ENCODE peak calls at places on chromosomes 2 and 18, in ten cellular contexts. S is stimulated activated CD4-positive, alpha-beta T cell treated with anti-CD3 and anti-CD28 coated beads, Interleukin-12 subunit alpha, Interleukin-12 subunit beta, amount 100 ng/mL, for 48 hours; V is stimulated activated CD8-positive, alpha-beta memory T cell treated with anti-CD3 and anti-CD28 coated beads, Interleukin-4, amount 100 ng/mL, for 1 hour; P is breast epithelium; M is A172; T is central memory CD4-positive, alpha-beta T cell; C is T follicular helper cell; W is smooth muscle cell of the brain vasculature; I is tibial nerve; O is left cardiac atrium. Q is an unnamed sample.

GRCh38 chr18:8260847-8261246 is 348.4 kb upstream of the RAB12 start:
- DNase-seq in W (no peak), V (no peak), O (no peak), P (no peak), T (no peak), C (no peak), M (no peak), S (no peak), I (no peak), Q (no peak)

GRCh38 chr2:39289609-39290008 is 45.8 kb upstream of the CDKL4 start:
- DNase-seq in V (no peak), P (no peak), S (no peak), M (no peak), T (no peak), W (no peak), O (no peak), I (no peak), C (no peak), Q (no peak)

GRCh38 chr18:67359868-67360838 is 156.4 kb downstream of the DSEL start:
- DNase-seq in T (no peak), M (peak), V (no peak), O (peak), P (peak), C (no peak), W (peak), I (peak), S (peak), Q (no peak)

GRCh38 chr2:15313657-15314056 is 247.5 kb downstream of the NBAS start:
- DNase-seq in P (no peak), S (no peak), T (no peak), W (no peak), O (no peak), I (no peak), V (no peak), C (no peak), M (peak), Q (no peak)

GRCh38 chr2:225379861-225380260 is 19.6 kb upstream of the NYAP2 start:
- DNase-seq in O (no peak), I (no peak), T (no peak), S (no peak), M (no peak), C (no peak), W (no peak), V (no peak), P (no peak), Q (no peak)

GRCh38 chr2:150531626-150532419 is 44.4 kb upstream of the RND3 start:
- DNase-seq in S (no peak), P (no peak), O (no peak), T (no peak), C (no peak), V (no peak), I (no peak), W (no peak), M (peak), Q (no peak)

GRCh38 chr2:120397362-120397811 is 51.5 kb downstream of the INHBB start:
- DNase-seq in I (no peak), P (no peak), M (peak), S (no peak), O (no peak), V (no peak), W (no peak), C (no peak), T (no peak), Q (peak)

GRCh38 chr18:11324956-11325873 is 175.8 kb upstream of the PIEZO2 start:
- DNase-seq in C (no peak), O (no peak), M (peak), W (no peak), I (no peak), V (no peak), S (no peak), P (no peak), T (no peak), Q (no peak)

GRCh38 chr2:62793213-62793612 is 87.7 kb downstream of the EHBP1 start:
- DNase-seq in C (no peak), P (no peak), W (no peak), S (no peak), V (no peak), O (no peak), I (no peak), T (no peak), M (no peak), Q (no peak)

GRCh38 chr18:1191341-1191740 is 286.7 kb downstream of the ADCYAP1 start:
- DNase-seq in T (no peak), W (no peak), P (no peak), O (no peak), S (no peak), C (no peak), M (no peak), V (no peak), I (no peak), Q (no peak)

GRCh38 chr2:14642499-14642898 is 10.0 kb downstream of the LRATD1 start:
- DNase-seq in T (no peak), V (no peak), M (no peak), I (no peak), P (no peak), C (no peak), O (no peak), W (no peak), S (no peak), Q (no peak)

GRCh38 chr2:176103634-176104337 is 3.3 kb upstream of the HOXD11 start:
- DNase-seq in M (no peak), P (no peak), C (no peak), O (no peak), W (no peak), S (no peak), V (no peak), T (no peak), I (no peak), Q (peak)

GRCh38 chr2:25817630-25818029 is 60.7 kb downstream of the ASXL2 start:
- DNase-seq in V (no peak), S (no peak), W (no peak), C (no peak), M (no peak), I (no peak), O (no peak), T (no peak), P (no peak), Q (no peak)

GRCh38 chr2:162890690-162891311 is 52.2 kb upstream of the KCNH7 start:
- DNase-seq in I (no peak), M (peak), O (no peak), P (no peak), W (peak), S (peak), T (no peak), V (no peak), C (no peak), Q (no peak)

GRCh38 chr2:233329489-233330135 is 22.0 kb downstream of the SAG start:
- DNase-seq in M (peak), W (no peak), T (no peak), O (no peak), V (no peak), S (no peak), P (no peak), C (no peak), I (no peak), Q (no peak)

GRCh38 chr18:75384144-75384543 is 43.4 kb downstream of the SMIM21 start:
- DNase-seq in S (no peak), O (no peak), P (no peak), M (no peak), C (no peak), I (no peak), W (no peak), V (no peak), T (no peak), Q (no peak)

Q was measured in activated CD8-positive, alpha-beta memory T cell treated with anti-CD3 and anti-CD28 coated beads, Interleukin-2, amount 50 U/mL, for 48 hours.